ENCODE peak calls at places on chromosome 22, in eight cellular contexts. G, H, X, E, P, Z, O and I are unnamed samples.

GRCh38 chr22:20740222-20740951 is 33.5 kb upstream of the SERPIND1 start:
- DNase-seq in E (no peak), O (no peak), P (no peak), G (no peak), H (no peak), Z (no peak), X (no peak), I (no peak)

GRCh38 chr22:19576460-19577421 is 52.5 kb upstream of the CLDN5 start:
- DNase-seq in O (no peak), Z (peak), H (peak), P (peak), E (peak), X (no peak), G (no peak), I (no peak)

GRCh38 chr22:20434773-20435172 is 2.9 kb downstream of the SCARF2 start:
- DNase-seq in X (no peak), Z (no peak), H (no peak), P (no peak), G (no peak), O (no peak), E (no peak), I (no peak)

GRCh38 chr22:19877626-19878339 is 23.1 kb upstream of the GNB1L start:
- DNase-seq in G (peak), X (peak), P (no peak), Z (no peak), O (no peak), E (no peak), H (no peak), I (no peak)

GRCh38 chr22:37499006-37499707 is 13.0 kb upstream of the MFNG start:
- DNase-seq in G (no peak), H (no peak), Z (no peak), P (no peak), X (no peak), O (no peak), E (no peak), I (no peak)

GRCh38 chr22:41525450-41526225 is 18.6 kb downstream of the POLR3H start:
- DNase-seq in G (no peak), O (no peak), H (no peak), E (no peak), Z (no peak), X (no peak), P (no peak), I (no peak)

GRCh38 chr22:31818481-31819392 is 64.9 kb downstream of the DEPDC5 start:
- DNase-seq in H (no peak), Z (no peak), X (no peak), P (no peak), O (no peak), G (no peak), E (no peak), I (no peak)

GRCh38 chr22:45878051-45878764 is 98.8 kb downstream of the WNT7B start:
- DNase-seq in G (peak), O (peak), P (peak), E (no peak), Z (no peak), X (peak), H (peak), I (no peak)

GRCh38 chr22:21101877-21102638 is 56.3 kb downstream of the LRRC74B start:
- DNase-seq in E (no peak), O (no peak), H (no peak), P (no peak), Z (no peak), G (no peak), X (no peak), I (no peak)

GRCh38 chr22:30235687-30236170 is 10.8 kb downstream of the LIF start:
- DNase-seq in H (no peak), O (no peak), E (peak), Z (no peak), X (no peak), P (no peak), G (no peak), I (no peak)

GRCh38 chr22:33922268-33922667 is 2.0 kb upstream of the LARGE1 start:
- DNase-seq in G (peak), Z (peak), O (peak), P (no peak), E (peak), H (peak), X (no peak), I (no peak)

GRCh38 chr22:43711681-43712080 is 100.4 kb downstream of the EFCAB6 start:
- DNase-seq in G (no peak), O (no peak), X (no peak), Z (no peak), E (no peak), P (no peak), H (no peak), I (no peak)

GRCh38 chr22:44930016-44930710 is 79.6 kb downstream of the PHF21B start:
- DNase-seq in O (no peak), G (no peak), X (no peak), E (no peak), H (no peak), P (no peak), Z (no peak), I (no peak)

GRCh38 chr22:27381552-27381951 is 420.0 kb downstream of the MN1 start:
- DNase-seq in Z (peak), X (no peak), P (no peak), E (no peak), H (no peak), G (no peak), O (no peak), I (no peak)

GRCh38 chr22:20508815-20509271 is 1.4 kb downstream of the MED15 start:
- DNase-seq in O (no peak), Z (peak), P (no peak), E (peak), H (no peak), X (no peak), G (no peak), I (peak)

GRCh38 chr22:46829140-46829891 is 66.9 kb downstream of the TBC1D22A start:
- DNase-seq in O (no peak), G (no peak), P (no peak), X (no peak), Z (no peak), E (peak), H (no peak), I (no peak)

GRCh38 chr22:27581688-27582087 is 219.9 kb downstream of the MN1 start:
- DNase-seq in O (peak), H (peak), Z (no peak), G (peak), P (peak), E (no peak), X (peak), I (no peak)

GRCh38 chr22:37476389-37477329 is 9.5 kb downstream of the MFNG start:
- DNase-seq in X (no peak), P (no peak), H (no peak), O (no peak), G (no peak), Z (peak), E (no peak), I (no peak)

DNA sequence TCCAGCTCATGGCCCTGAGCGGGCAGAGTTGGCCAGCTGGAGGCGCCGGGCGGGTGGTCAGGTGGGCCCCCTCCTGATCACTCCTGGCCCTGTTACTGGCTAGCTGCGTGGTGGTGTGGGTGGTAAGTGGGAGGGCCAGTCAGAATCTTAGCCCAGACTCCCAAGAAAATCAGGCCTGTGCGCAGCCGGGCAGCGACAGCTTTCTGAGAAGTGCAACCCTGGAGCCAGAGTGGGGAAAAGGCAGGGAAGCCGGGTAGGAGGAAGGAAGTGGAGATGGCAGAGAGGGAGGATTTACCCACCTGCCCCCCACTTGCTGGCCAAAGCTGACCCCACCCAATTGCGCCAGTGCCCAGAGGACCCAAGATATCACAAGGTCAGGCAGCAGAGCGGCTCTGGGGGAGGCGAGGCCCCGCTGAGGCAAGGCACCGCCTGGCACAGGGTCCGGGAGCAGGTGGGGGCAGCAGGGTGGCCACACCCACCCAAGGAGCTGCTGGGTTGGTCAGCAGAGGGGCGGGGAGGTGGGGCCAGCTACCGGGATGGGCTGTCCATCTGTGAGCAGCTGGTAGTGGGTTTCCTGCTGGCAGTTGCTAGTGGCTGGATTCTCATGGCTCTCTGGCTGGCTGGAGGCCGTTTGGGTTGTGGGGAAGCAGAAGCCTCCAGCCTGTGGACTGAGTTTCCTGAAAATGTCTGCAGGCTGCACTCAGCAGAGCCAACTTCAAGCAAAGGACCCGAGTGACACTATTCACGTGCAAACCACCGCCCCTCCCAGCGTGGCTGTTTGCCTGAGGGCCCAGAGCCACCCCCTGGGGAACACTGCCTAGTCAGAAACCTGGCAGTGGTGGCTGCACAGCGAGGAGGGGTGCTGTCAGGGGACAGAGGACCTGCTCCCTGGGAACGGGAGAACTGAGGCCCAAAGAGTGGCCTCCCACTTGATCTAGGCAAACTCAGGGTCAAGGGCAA is 196.3 kb downstream of the IGLL1 start:
- DNase-seq in H (no peak), P (no peak), G (peak), E (no peak), O (no peak), Z (no peak), X (no peak), I (no peak)
- H3K27ac ChIP-seq in H (no peak), P (no peak), G (no peak), E (no peak), O (no peak), Z (no peak), X (no peak), I (no peak)

GRCh38 chr22:40401981-40402406 is 31.6 kb downstream of the SGSM3 start:
- DNase-seq in E (no peak), P (no peak), H (no peak), X (no peak), O (no peak), G (no peak), Z (no peak), I (peak)
- H3K27ac ChIP-seq in E (no peak), P (no peak), H (no peak), X (no peak), O (no peak), G (no peak), Z (no peak), I (peak)

GRCh38 chr22:17785185-17786184 is 11.2 kb upstream of the BID start:
- DNase-seq in Z (peak), P (peak), E (no peak), X (no peak), G (peak), O (peak), H (peak), I (peak)
- H3K27ac ChIP-seq in Z (peak), P (peak), E (no peak), X (no peak), G (no peak), O (no peak), H (no peak), I (no peak)

GRCh38 chr22:39237276-39238123 is 7.3 kb downstream of the PDGFB start:
- DNase-seq in P (no peak), H (no peak), Z (no peak), G (no peak), E (no peak), X (no peak), O (no peak), I (no peak)

GRCh38 chr22:39236321-39237275 is 8.2 kb downstream of the PDGFB start:
- DNase-seq in H (peak), Z (no peak), E (no peak), O (peak), G (no peak), P (peak), X (no peak), I (peak)

GRCh38 chr22:39238561-39238960 is 6.2 kb downstream of the PDGFB start:
- DNase-seq in G (no peak), H (no peak), E (no peak), P (no peak), Z (no peak), O (no peak), X (no peak), I (no peak)

GRCh38 chr22:39238966-39239510 is 5.7 kb downstream of the PDGFB start:
- DNase-seq in E (no peak), X (no peak), Z (no peak), G (no peak), O (no peak), P (no peak), H (no peak), I (no peak)

GRCh38 chr22:39238124-39238466 is 6.7 kb downstream of the PDGFB start:
- DNase-seq in G (no peak), P (no peak), E (no peak), H (no peak), O (no peak), Z (no peak), X (no peak), I (no peak)
- H3K27ac ChIP-seq in G (no peak), P (peak), E (no peak), H (peak), O (peak), Z (no peak), X (peak), I (no peak)

DNA sequence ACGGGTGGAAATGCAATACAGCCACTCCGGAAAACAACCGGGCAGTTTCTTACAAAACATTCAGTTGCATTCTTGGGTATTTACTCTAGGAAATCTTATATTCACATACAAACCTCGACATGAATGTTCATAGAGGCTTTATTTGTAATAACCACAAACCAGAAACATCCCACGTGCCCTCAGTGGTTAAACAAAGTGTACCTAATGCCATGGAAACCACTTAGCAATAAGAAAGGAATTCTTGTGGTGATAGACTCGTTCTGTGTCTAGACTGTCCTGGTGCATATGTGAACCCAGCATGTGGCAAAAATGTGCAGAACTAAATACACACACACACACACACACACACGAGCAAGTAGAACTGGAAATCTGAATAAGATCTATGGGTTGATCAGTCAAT is 1073.3 kb downstream of the TBC1D22A start:
- DNase-seq in P (no peak), Z (no peak), G (no peak), X (no peak), O (no peak), H (no peak), E (peak), I (peak)
- H3K27ac ChIP-seq in P (no peak), Z (no peak), G (no peak), X (no peak), O (no peak), H (no peak), E (peak), I (no peak)